ENCODE peak calls at places on chromosomes 7 and 10, in five cellular contexts. L, S, V, J and Y are unnamed samples.

GRCh38 chr10:117137911-117138642 is at the start of gene VAX1:
- DNase-seq in L (peak; percentile 76), S (peak; percentile 60), J (no peak), V (no peak), Y (peak; percentile 61)

GRCh38 chr10:44993922-44994751 is 6.6 kb upstream of the ZNF22 start:
- DNase-seq in L (no peak), J (no peak), S (no peak), V (no peak), Y (no peak)

GRCh38 chr10:43681226-43681625 is 32.5 kb upstream of the ZNF32 start:
- DNase-seq in V (no peak), S (no peak), L (no peak), J (no peak), Y (no peak)

GRCh38 chr7:50653116-50653854 is 88.1 kb upstream of the DDC start:
- DNase-seq in V (no peak), L (no peak), S (no peak), J (no peak), Y (no peak)

GRCh38 chr10:18238875-18239485 is 98.8 kb downstream of the CACNB2 start:
- DNase-seq in L (peak; percentile 65), J (no peak), S (peak; percentile 36), V (no peak), Y (peak; percentile 68)

GRCh38 chr7:108012499-108013430 is 9.8 kb upstream of the LAMB1 start:
- DNase-seq in V (no peak), S (no peak), L (no peak), J (peak; percentile 64), Y (no peak)

GRCh38 chr10:28091913-28092312 is 93.0 kb upstream of the ODAD2 start:
- DNase-seq in S (no peak), J (no peak), V (no peak), L (no peak), Y (no peak)

GRCh38 chr7:3922175-3922635 is 621.2 kb downstream of the SDK1 start:
- DNase-seq in J (peak; percentile 99), L (peak; percentile 43), S (peak; percentile 60), V (peak; percentile 23), Y (peak; percentile 83)

GRCh38 chr10:11822031-11822756 is 962 bp upstream of the PROSER2 start:
- DNase-seq in J (no peak), S (no peak), V (no peak), L (no peak), Y (no peak)

GRCh38 chr10:60828489-60828852 is 50.2 kb downstream of the CDK1 start:
- DNase-seq in S (no peak), J (no peak), L (no peak), V (no peak), Y (no peak)

GRCh38 chr7:17302575-17303142 is 4.2 kb downstream of the AHR start:
- DNase-seq in J (peak; percentile 53), S (no peak), V (no peak), L (no peak), Y (peak; percentile 21)

GRCh38 chr10:72029414-72029813 is 58.9 kb downstream of the SPOCK2 start:
- DNase-seq in J (no peak), L (no peak), V (no peak), S (no peak), Y (no peak)

GRCh38 chr7:18874875-18875274 is 242.6 kb downstream of the TWIST1 start:
- DNase-seq in V (no peak), L (no peak), J (no peak), S (no peak), Y (no peak)